ENCODE peak calls at places on chromosomes 16 and 17, in four cellular contexts. E, X, S and M are unnamed samples.

GRCh38 chr16:63496282-63496681 is 1460.0 kb upstream of the CDH8 start:
- DNase-seq in X (no peak), E (no peak), S (no peak), M (no peak)

GRCh38 chr17:82434216-82434565 is 15.8 kb upstream of the OGFOD3 start:
- DNase-seq in S (no peak), X (peak), E (no peak), M (no peak)

GRCh38 chr17:35890774-35891155 is 10.6 kb upstream of the CCL5 start:
- DNase-seq in E (peak), S (no peak), X (peak), M (no peak)

GRCh38 chr16:3652373-3653037 is 2.0 kb upstream of the DNASE1 start:
- DNase-seq in X (no peak), S (no peak), E (no peak), M (peak)

GRCh38 chr16:4945560-4946502 is 8.9 kb upstream of the PPL start:
- DNase-seq in E (no peak), S (no peak), X (peak), M (peak)

GRCh38 chr17:74852237-74853047 is 7.2 kb downstream of the GRIN2C start:
- DNase-seq in S (no peak), E (peak), X (no peak), M (no peak)

GRCh38 chr16:20333120-20333519 is 5.8 kb upstream of the GP2 start:
- DNase-seq in X (no peak), S (no peak), E (no peak), M (no peak)

GRCh38 chr17:44775838-44776621 is 17.2 kb downstream of the ADAM11 start:
- DNase-seq in S (no peak), X (no peak), E (no peak), M (no peak)

GRCh38 chr16:15576960-15577958 is 65.7 kb downstream of the MARF1 start:
- DNase-seq in E (no peak), S (no peak), X (no peak), M (no peak)

GRCh38 chr17:2020721-2021120 is 4.4 kb downstream of the RTN4RL1 start:
- DNase-seq in E (no peak), S (peak), X (no peak), M (no peak)

GRCh38 chr17:35449371-35449931 is 885 bp upstream of the SLFN13 start:
- DNase-seq in X (peak), S (no peak), E (no peak), M (peak)

GRCh38 chr16:15899538-15900100 is 11.2 kb upstream of the CEP20 start:
- DNase-seq in S (peak), X (no peak), E (no peak), M (no peak)

GRCh38 chr17:57576744-57577143 is 168.4 kb downstream of the CCDC182 start:
- DNase-seq in X (no peak), S (no peak), E (no peak), M (no peak)

GRCh38 chr17:29124931-29125270 is 55.3 kb downstream of the MYO18A start:
- DNase-seq in S (no peak), E (no peak), X (peak), M (no peak)

GRCh38 chr17:70327723-70328122 is 158.4 kb downstream of the KCNJ2 start:
- DNase-seq in X (no peak), S (no peak), E (no peak), M (no peak)

GRCh38 chr17:38745545-38745944 is 2.6 kb downstream of the PCGF2 start:
- DNase-seq in E (no peak), S (no peak), X (peak), M (no peak)

GRCh38 chr16:67441907-67442306 is 11.0 kb downstream of the HSD11B2 start:
- DNase-seq in E (no peak), S (no peak), X (no peak), M (no peak)

GRCh38 chr16:75333770-75334169 is 82.3 kb upstream of the BCAR1 start:
- DNase-seq in X (no peak), S (no peak), E (no peak), M (no peak)

GRCh38 chr17:72687941-72688340 is 404.5 kb downstream of the SLC39A11 start:
- DNase-seq in E (no peak), S (no peak), X (no peak), M (no peak)

GRCh38 chr16:57113042-57113453 is 20.7 kb downstream of the CPNE2 start:
- DNase-seq in X (no peak), E (no peak), S (no peak), M (no peak)